ENCODE peak calls at places on chromosome 5, in four cellular contexts. K, X, F and P are unnamed samples.

GRCh38 chr5:180093651-180094382 is 22.3 kb upstream of the RNF130 start:
- DNase-seq in K (no peak), F (no peak), X (no peak), P (peak)

GRCh38 chr5:180799902-180800801 is 2.5 kb downstream of the MGAT1 start:
- DNase-seq in K (no peak), F (no peak), X (no peak), P (no peak)

GRCh38 chr5:148146487-148146886 is 21.9 kb upstream of the SPINK14 start:
- DNase-seq in X (no peak), K (no peak), F (no peak), P (no peak)

GRCh38 chr5:168740821-168741213 is 161.6 kb upstream of the PANK3 start:
- DNase-seq in X (no peak), F (no peak), K (no peak), P (peak)

GRCh38 chr5:41788800-41789395 is 81.3 kb downstream of the OXCT1 start:
- DNase-seq in X (no peak), F (no peak), K (no peak), P (no peak)

GRCh38 chr5:93425102-93425501 is 155.9 kb downstream of the NR2F1-AS1 start:
- DNase-seq in F (no peak), K (no peak), X (no peak), P (no peak)

GRCh38 chr5:75951158-75951557 is 132.0 kb upstream of the SV2C start:
- DNase-seq in F (no peak), K (no peak), X (no peak), P (no peak)

GRCh38 chr5:178241259-178241658 is 8.7 kb upstream of the PHYKPL start:
- DNase-seq in F (no peak), X (no peak), K (no peak), P (no peak)

GRCh38 chr5:108341866-108342265 is 40.0 kb downstream of the FBXL17 start:
- DNase-seq in X (no peak), K (no peak), F (no peak), P (no peak)

GRCh38 chr5:145495171-145495570 is 340.0 kb downstream of the PRELID2 start:
- DNase-seq in X (no peak), K (no peak), F (no peak), P (no peak)

GRCh38 chr5:69007086-69007672 is 86.6 kb upstream of the SLC30A5 start:
- DNase-seq in K (no peak), F (no peak), X (no peak), P (no peak)

GRCh38 chr5:88799976-88800375 is 83.0 kb downstream of the MEF2C start:
- DNase-seq in K (no peak), F (no peak), X (no peak), P (no peak)

GRCh38 chr5:2488593-2488992 is 262.9 kb downstream of the IRX2 start:
- DNase-seq in F (no peak), K (no peak), X (no peak), P (no peak)

GRCh38 chr5:28725001-28725400 is 1686.6 kb upstream of the CDH9 start:
- DNase-seq in F (no peak), K (no peak), X (no peak), P (no peak)

GRCh38 chr5:161165998-161166660 is 314.1 kb upstream of the ATP10B start:
- DNase-seq in K (no peak), X (no peak), F (no peak), P (no peak)

GRCh38 chr5:132999246-132999645 is 27.1 kb downstream of the ZCCHC10 start:
- DNase-seq in X (no peak), F (no peak), K (no peak), P (no peak)

GRCh38 chr5:14545308-14545707 is 36.3 kb upstream of the OTULINL start:
- DNase-seq in K (no peak), X (no peak), F (no peak), P (peak)

GRCh38 chr5:60597570-60597969 is 102.4 kb downstream of the DEPDC1B start:
- DNase-seq in X (no peak), K (peak), F (no peak), P (no peak)

GRCh38 chr5:31531543-31531887 is 378 bp downstream of the DROSHA start:
- DNase-seq in F (peak), K (no peak), X (peak), P (no peak)

GRCh38 chr5:96316487-96316886 is 116.6 kb downstream of the PCSK1 start:
- DNase-seq in F (no peak), X (no peak), K (no peak), P (no peak)

GRCh38 chr5:131148835-131149234 is 16.2 kb downstream of the HINT1 start:
- DNase-seq in K (no peak), F (no peak), X (no peak), P (no peak)

GRCh38 chr5:149403923-149404745 is 25.0 kb upstream of the IL17B start:
- DNase-seq in X (no peak), K (no peak), F (no peak), P (no peak)

GRCh38 chr5:176844706-176845391 is 34.5 kb downstream of the UNC5A start:
- DNase-seq in F (peak), K (no peak), X (no peak), P (no peak)

GRCh38 chr5:92969191-92969780 is 611.7 kb downstream of the NR2F1-AS1 start:
- DNase-seq in X (no peak), F (no peak), K (no peak), P (no peak)

GRCh38 chr5:180394031-180394636 is 41.0 kb upstream of the GFPT2 start:
- DNase-seq in X (no peak), K (no peak), F (no peak), P (no peak)

GRCh38 chr5:135452366-135453030 is 347 bp upstream of the TIFAB start:
- DNase-seq in K (no peak), X (no peak), F (no peak), P (no peak)

GRCh38 chr5:132439521-132440206 is 50.9 kb downstream of the IRF1 start:
- DNase-seq in F (peak), X (peak), K (no peak), P (peak)

GRCh38 chr5:145923405-145923804 is 13.0 kb upstream of the SH3RF2 start:
- DNase-seq in X (no peak), K (no peak), F (no peak), P (no peak)

GRCh38 chr5:97425511-97425910 is 242.5 kb upstream of the RIOK2 start:
- DNase-seq in F (no peak), K (no peak), X (no peak), P (no peak)

GRCh38 chr5:32562841-32563240 is 22.5 kb upstream of the SUB1 start:
- DNase-seq in F (no peak), K (no peak), X (no peak), P (no peak)

GRCh38 chr5:151178779-151179488 is 21.4 kb upstream of the ANXA6 start:
- DNase-seq in K (no peak), X (no peak), F (peak), P (peak)

GRCh38 chr5:74660863-74661262 is 20.3 kb upstream of the ENC1 start:
- DNase-seq in K (no peak), F (no peak), X (no peak), P (no peak)

GRCh38 chr5:23242891-23243290 is 264.5 kb upstream of the PRDM9 start:
- DNase-seq in X (no peak), F (no peak), K (no peak), P (no peak)

GRCh38 chr5:1732238-1732880 is 67.3 kb downstream of the MRPL36 start:
- DNase-seq in X (peak), K (no peak), F (no peak), P (peak)

GRCh38 chr5:36528588-36528987 is 77.8 kb upstream of the SLC1A3 start:
- DNase-seq in F (no peak), K (no peak), X (no peak), P (no peak)

GRCh38 chr5:147822686-147823491 is 8.6 kb downstream of the SPINK1 start:
- DNase-seq in K (peak), X (peak), F (peak), P (peak)

DNA sequence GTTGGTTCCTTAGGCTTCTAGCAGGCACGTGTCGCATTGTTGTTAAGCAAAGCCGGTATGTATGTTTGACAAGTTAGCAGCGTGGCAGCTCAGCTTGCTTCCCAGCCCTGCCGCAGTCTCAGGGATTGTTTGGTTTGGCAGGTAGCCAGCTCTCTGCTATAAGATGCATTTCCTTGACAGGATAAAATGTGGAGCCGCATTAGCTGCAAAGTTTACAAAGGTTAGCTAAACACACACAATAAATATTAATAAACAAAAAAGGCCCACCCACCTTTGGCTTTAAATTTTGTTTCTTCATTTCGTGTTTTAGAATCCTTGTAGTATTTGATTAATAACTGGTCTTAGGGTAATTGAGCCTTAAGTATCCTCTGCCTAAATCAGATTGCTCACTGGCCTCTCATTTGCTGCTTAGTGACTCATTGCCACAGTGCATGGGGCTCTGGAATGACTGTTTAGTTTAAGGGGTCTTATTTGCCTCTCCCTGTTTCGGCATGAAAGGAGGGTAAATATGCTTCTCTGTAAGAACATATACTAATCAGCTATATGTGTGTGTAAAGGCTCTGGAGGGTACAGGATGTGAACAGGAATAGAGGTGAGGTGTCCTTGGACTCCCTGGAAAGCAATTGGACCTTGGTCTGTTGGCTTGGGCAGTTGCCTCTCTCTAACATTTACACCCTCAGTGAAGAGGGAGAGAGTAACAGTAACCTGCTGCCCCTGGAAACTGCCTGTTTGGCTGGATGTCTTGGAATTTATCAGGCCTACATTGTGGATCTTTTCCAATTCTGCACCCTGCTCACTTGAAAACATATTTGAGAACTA is 122.0 kb downstream of the GDNF start:
- DNase-seq in X (peak), F (peak), K (no peak), P (no peak)
- TF ChIP-seq POLR2A in X (no peak), F (no peak), K (no peak), P (no peak)

DNA sequence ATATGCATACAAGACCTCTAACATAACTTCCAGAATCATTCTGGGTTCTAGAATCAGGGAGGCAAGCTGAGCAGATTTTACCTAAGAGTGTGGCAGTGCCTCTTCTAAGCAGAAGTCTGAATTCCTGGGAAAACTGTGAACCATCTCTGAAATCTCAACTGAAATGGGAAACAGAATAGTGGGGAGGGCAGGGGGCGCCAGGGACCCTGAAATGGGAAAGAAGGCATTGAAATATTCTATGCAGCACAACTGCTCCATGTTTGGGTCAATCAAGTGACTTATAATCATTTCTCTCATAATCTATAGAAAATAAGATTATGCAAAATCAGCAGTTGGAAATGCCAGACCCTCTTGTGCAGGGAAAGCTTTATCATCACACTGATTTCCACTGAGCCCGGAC is 156.1 kb downstream of the EBF1 start:
- DNase-seq in K (no peak), X (no peak), F (no peak), P (no peak)
- TF ChIP-seq CTCF in K (no peak), X (no peak), F (no peak), P (no peak)

GRCh38 chr5:172772112-172772906 is 1.3 kb upstream of the DUSP1 start:
- DNase-seq in X (peak), K (no peak), F (peak), P (peak)
- TF ChIP-seq POLR2A in X (peak), K (peak), F (peak), P (no peak)

DNA sequence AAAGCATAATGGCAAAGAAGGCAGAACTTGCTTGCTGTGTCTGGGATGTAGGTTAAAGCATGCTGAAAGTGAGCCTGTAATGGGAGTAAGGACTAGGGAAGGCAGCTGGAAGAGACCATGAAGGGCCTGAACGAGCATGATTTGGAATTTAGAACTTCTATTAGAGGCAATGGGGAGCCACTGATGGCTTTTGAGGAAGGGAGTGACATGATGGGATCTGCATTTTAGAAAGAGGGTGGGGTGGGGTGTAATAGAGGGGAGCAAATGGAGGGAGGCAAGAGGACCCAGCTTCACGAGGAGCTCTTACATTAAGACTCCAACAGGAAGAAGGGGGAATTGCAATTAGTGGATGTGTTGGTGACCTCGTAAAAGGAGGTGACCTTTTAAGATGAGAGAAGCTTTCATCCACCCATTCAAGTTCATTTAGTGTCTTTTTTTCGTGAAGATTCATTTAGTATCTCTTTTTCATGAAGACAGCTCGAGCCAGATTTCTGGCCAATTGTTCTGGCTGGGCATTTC is 13.6 kb upstream of the GABRP start:
- DNase-seq in X (no peak), F (no peak), K (no peak), P (no peak)
- TF ChIP-seq CTCF in X (no peak), F (no peak), K (no peak), P (no peak)

DNA sequence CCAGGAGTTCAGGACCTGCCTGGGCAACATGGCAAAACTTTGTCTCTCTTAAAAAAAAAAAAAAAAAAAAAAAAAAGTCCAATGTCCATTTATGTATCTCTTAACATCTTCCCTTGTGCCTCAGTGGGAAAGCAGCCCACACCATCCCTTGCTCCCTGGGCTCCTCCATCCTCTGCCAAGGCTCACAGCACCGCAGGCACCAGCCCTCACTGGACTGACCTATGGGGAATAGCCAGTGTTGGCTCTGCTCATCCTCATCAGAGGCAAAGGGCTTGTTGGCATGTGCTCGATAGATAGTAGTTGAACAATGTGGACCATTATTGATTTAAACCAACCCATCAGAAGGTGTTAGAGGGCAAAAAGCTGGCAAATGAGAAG is 61.8 kb upstream of the LRRTM2 start:
- DNase-seq in F (no peak), X (no peak), K (no peak), P (no peak)
- TF ChIP-seq POLR2A in F (no peak), X (no peak), K (no peak), P (no peak)

DNA sequence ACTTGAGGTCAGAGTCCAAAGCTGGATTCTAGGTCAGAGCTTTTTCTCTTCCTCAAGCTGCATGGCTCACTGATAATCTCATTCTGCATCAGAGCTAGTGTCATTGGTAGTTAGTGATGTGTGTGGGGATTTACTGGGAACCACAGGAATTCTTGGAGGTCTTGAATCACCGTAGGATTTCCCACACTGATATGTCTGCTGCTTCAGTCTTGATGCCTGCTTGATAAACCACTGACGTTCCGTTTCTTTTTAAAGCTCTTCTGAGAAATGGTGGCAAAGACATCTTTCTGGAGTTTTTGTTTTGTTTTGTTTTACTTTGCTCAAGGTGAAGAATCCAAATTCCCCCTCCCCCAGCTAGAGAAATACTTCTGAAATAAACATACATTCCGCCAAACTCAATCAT is 1.2 kb upstream of the GARIN3 start:
- DNase-seq in F (no peak), X (no peak), K (peak), P (no peak)
- TF ChIP-seq CTCF in F (no peak), X (no peak), K (no peak), P (no peak)

DNA sequence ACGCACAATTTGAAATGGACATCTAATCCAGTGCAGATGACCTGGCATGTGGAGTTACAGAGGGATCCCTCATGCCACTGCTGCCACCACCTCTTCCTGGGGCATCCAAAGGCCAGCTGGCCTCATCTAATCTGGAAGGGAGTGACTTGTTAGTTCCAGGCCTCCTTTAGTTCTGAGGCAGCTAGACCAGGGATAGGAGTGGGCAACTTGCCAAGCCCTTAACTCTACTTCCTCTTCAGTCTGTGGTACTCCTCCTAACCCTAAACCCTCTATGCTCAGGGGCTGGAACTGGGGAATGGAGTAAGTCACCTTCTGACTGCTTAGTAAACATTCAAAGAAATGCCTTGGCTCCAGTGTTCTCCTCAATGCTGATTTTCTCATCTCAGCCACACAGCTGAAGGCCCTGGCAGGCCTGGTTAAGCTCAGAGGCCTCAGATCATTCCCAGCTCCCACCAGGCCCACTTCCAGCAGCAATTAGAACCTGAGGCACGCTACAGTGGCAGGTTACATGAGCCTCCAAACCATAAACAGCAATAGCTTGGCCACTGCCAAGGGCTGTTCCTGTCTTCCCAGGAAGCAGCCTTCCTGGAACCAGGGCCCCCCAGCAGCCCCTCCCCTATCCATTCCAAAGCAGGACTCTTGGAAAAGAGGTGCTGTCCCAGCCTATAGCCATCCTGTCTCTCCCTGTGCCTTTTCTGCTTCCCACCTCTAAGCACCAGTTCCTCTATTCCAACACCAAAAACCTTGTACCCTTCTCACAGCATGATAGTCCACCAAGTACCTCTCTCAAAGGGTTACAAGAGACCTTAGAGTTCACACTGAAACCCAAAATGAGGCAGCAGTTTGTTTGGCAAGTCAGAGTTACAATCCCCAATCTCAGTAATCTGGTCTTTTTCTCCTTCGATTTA is 2.0 kb downstream of the EIF4EBP3 start:
- DNase-seq in K (no peak), F (no peak), X (peak), P (peak)
- TF ChIP-seq POLR2A in K (peak), F (no peak), X (no peak), P (no peak)

GRCh38 chr5:95237324-95237723 is 47.6 kb downstream of the MCTP1 start:
- DNase-seq in X (no peak), K (no peak), F (no peak), P (no peak)

GRCh38 chr5:95244479-95244878 is 40.4 kb downstream of the MCTP1 start:
- DNase-seq in X (no peak), F (no peak), K (no peak), P (no peak)

GRCh38 chr5:95238560-95239325 is 46.2 kb downstream of the MCTP1 start:
- DNase-seq in F (no peak), K (no peak), X (no peak), P (no peak)

GRCh38 chr5:95241155-95241554 is 43.7 kb downstream of the MCTP1 start:
- DNase-seq in K (no peak), F (no peak), X (no peak), P (no peak)

GRCh38 chr5:95241635-95242034 is 43.3 kb downstream of the MCTP1 start:
- DNase-seq in X (no peak), K (peak), F (no peak), P (no peak)
- TF ChIP-seq CTCF in X (no peak), K (no peak), F (no peak), P (no peak)